ENCODE peak calls at places on chromosome 1, in four cellular contexts. One of them, this sample, is unnamed.
A peak's percentile ranks its signal among the peaks of the same experiment; 100 is the strongest.

GRCh38 chr1:22163137-22163536 is 20.2 kb upstream of the WNT4 start:
- DNase-seq in H9: no peak
- DNase-seq in IMR-90: no peak
- DNase-seq in H1: no peak
- DNase-seq in this sample: no peak

GRCh38 chr1:78831731-78832360 is 174.7 kb downstream of the ADGRL4 start:
- DNase-seq in H9: no peak
- DNase-seq in IMR-90: peak; percentile 96
- DNase-seq in H1: no peak
- DNase-seq in this sample: peak; percentile 17

GRCh38 chr1:41670558-41670957 is 186.1 kb upstream of the EDN2 start:
- DNase-seq in H9: no peak
- DNase-seq in IMR-90: peak; percentile 87
- DNase-seq in H1: no peak
- DNase-seq in this sample: peak; percentile 26

GRCh38 chr1:153389978-153390879 is 644 bp downstream of the S100A8 start:
- DNase-seq in H9: no peak
- DNase-seq in IMR-90: no peak
- DNase-seq in H1: no peak
- DNase-seq in this sample: no peak

GRCh38 chr1:156848461-156849150 is 10.3 kb downstream of the INSRR start:
- DNase-seq in H9: peak; percentile 87
- DNase-seq in IMR-90: no peak
- DNase-seq in H1: no peak
- DNase-seq in this sample: peak; percentile 57

GRCh38 chr1:1336931-1337792 is 6.1 kb downstream of the TAS1R3 start:
- DNase-seq in H9: no peak
- DNase-seq in IMR-90: no peak
- DNase-seq in H1: no peak
- DNase-seq in this sample: no peak

GRCh38 chr1:234544094-234544579 is 65.2 kb upstream of the TARBP1 start:
- DNase-seq in H9: peak; percentile 8
- DNase-seq in IMR-90: peak; percentile 98
- DNase-seq in H1: no peak
- DNase-seq in this sample: no peak

GRCh38 chr1:218739426-218739825 is 394.3 kb downstream of the TGFB2 start:
- DNase-seq in H9: no peak
- DNase-seq in IMR-90: peak; percentile 58
- DNase-seq in H1: no peak
- DNase-seq in this sample: no peak

GRCh38 chr1:110829955-110830553 is 42.9 kb upstream of the CD53 start:
- DNase-seq in H9: peak; percentile 51
- DNase-seq in IMR-90: peak; percentile 17
- DNase-seq in H1: peak; percentile 15
- DNase-seq in this sample: peak; percentile 88

GRCh38 chr1:111737216-111738132 is 1.7 kb downstream of the INKA2 start:
- DNase-seq in H9: no peak
- DNase-seq in IMR-90: no peak
- DNase-seq in H1: no peak
- DNase-seq in this sample: peak; percentile 30

GRCh38 chr1:241947355-241947754 is 10.2 kb upstream of the BECN2 start:
- DNase-seq in H9: no peak
- DNase-seq in IMR-90: no peak
- DNase-seq in H1: no peak
- DNase-seq in this sample: no peak

GRCh38 chr1:203673550-203674411 is 47.1 kb downstream of the ATP2B4 start:
- DNase-seq in H9: peak; percentile 34
- DNase-seq in IMR-90: peak; percentile 97
- DNase-seq in H1: no peak
- DNase-seq in this sample: peak; percentile 92

GRCh38 chr1:213989740-213990472 is 2.1 kb downstream of the PROX1 start:
- DNase-seq in H9: no peak
- DNase-seq in IMR-90: no peak
- DNase-seq in H1: no peak
- DNase-seq in this sample: peak; percentile 56

GRCh38 chr1:226973371-226973897 is 33.3 kb downstream of the COQ8A start:
- DNase-seq in H9: no peak
- DNase-seq in IMR-90: no peak
- DNase-seq in H1: no peak
- DNase-seq in this sample: no peak

GRCh38 chr1:166952002-166952746 is 23.2 kb downstream of the ILDR2 start:
- DNase-seq in H9: no peak
- DNase-seq in IMR-90: peak; percentile 48
- DNase-seq in H1: no peak
- DNase-seq in this sample: peak; percentile 68

GRCh38 chr1:231421616-231421970 is 494 bp downstream of the EGLN1 start:
- DNase-seq in H9: peak; percentile 47
- DNase-seq in IMR-90: peak; percentile 43
- DNase-seq in H1: no peak
- DNase-seq in this sample: no peak

GRCh38 chr1:233905416-233906051 is 1.1 kb downstream of the SLC35F3 start:
- DNase-seq in H9: peak; percentile 37
- DNase-seq in IMR-90: no peak
- DNase-seq in H1: no peak
- DNase-seq in this sample: peak; percentile 5

GRCh38 chr1:110344152-110344551 is 5.0 kb downstream of the RBM15 start:
- DNase-seq in H9: no peak
- DNase-seq in IMR-90: no peak
- DNase-seq in H1: no peak
- DNase-seq in this sample: no peak

GRCh38 chr1:67735220-67735619 is 50.2 kb downstream of the GADD45A start:
- DNase-seq in H9: no peak
- DNase-seq in IMR-90: no peak
- DNase-seq in H1: no peak
- DNase-seq in this sample: no peak

GRCh38 chr1:6734579-6735397 is 33.2 kb upstream of the DNAJC11 start:
- DNase-seq in H9: no peak
- DNase-seq in IMR-90: peak; percentile 11
- DNase-seq in H1: no peak
- DNase-seq in this sample: no peak

GRCh38 chr1:110878993-110879392 is 6.0 kb downstream of the CD53 start:
- DNase-seq in H9: no peak
- DNase-seq in IMR-90: no peak
- DNase-seq in H1: no peak
- DNase-seq in this sample: no peak

GRCh38 chr1:11898831-11899467 is 27.3 kb downstream of the KIAA2013 start:
- DNase-seq in H9: peak; percentile 78
- DNase-seq in IMR-90: no peak
- DNase-seq in H1: no peak
- DNase-seq in this sample: peak; percentile 59

GRCh38 chr1:92425617-92426016 is 61.1 kb downstream of the GFI1 start:
- DNase-seq in H9: no peak
- DNase-seq in IMR-90: no peak
- DNase-seq in H1: no peak
- DNase-seq in this sample: no peak

GRCh38 chr1:92424376-92424775 is 62.3 kb downstream of the GFI1 start:
- DNase-seq in H9: no peak
- DNase-seq in IMR-90: no peak
- DNase-seq in H1: no peak
- DNase-seq in this sample: no peak

GRCh38 chr1:92419642-92420041 is 67.1 kb downstream of the GFI1 start:
- DNase-seq in H9: no peak
- DNase-seq in IMR-90: no peak
- DNase-seq in H1: no peak
- DNase-seq in this sample: no peak
- H3K56ac ChIP-seq in H9: no peak overlapping the region
- H3K56ac ChIP-seq in IMR-90: no peak overlapping the region
- H3K56ac ChIP-seq in H1: no peak overlapping the region
- H3K56ac ChIP-seq in this sample: no peak overlapping the region

GRCh38 chr1:105004515-105004914 is 1254.8 kb downstream of the AMY1C start:
- DNase-seq in H9: no peak
- DNase-seq in IMR-90: no peak
- DNase-seq in H1: no peak
- DNase-seq in this sample: no peak
- H3K56ac ChIP-seq in H9: no peak overlapping the region
- H3K56ac ChIP-seq in IMR-90: no peak overlapping the region
- H3K56ac ChIP-seq in H1: no peak overlapping the region
- H3K56ac ChIP-seq in this sample: no peak overlapping the region

DNA sequence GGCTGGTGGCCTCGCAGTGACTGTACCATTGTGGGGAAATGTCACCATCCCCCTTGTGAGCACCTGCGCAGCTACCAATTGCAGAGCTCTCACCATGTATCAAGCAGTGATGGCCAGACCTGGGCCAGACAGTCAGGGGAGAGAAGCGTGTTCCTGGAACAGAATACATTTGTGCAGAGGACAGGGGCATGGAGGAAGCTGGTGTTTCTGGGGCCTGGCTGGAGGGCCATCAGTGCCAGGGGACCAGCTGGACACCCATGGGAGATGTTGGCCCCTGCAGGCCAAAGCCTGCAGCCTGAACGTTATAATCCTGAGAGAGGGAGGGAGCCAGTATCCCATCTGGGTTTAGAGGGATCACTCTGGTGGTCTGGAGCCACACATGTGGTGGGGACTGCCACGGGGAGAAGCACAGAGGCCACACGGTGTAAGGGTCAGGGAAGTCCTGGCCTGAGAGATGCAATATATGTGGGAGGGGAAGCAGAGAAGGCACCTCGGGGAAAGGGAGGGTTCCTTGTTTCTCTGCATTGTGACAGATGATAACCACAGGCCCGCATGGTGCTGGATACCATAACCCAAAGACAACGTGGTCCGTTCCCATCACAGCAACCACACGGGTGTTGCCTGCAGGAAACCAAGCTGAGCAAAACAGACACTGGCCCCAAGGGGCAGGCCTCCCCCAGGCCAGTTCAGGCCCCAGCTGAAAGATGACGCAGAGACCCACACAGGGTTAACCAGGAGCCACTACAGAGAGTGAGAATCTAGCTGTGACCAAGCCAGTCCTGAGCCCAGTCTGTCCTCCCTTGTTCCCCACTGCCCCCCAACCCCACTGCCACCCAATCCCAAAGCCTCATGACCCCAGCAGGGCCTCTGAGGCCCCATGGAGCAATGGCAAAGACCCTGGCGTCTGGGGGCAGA is 101.0 kb downstream of the GLIS1 start:
- DNase-seq in H9: peak; percentile 16
- DNase-seq in IMR-90: no peak
- DNase-seq in H1: no peak
- DNase-seq in this sample: no peak
- H3K56ac ChIP-seq in H9: no peak overlapping the region
- H3K56ac ChIP-seq in IMR-90: no peak overlapping the region
- H3K56ac ChIP-seq in H1: no peak overlapping the region
- H3K56ac ChIP-seq in this sample: no peak overlapping the region

GRCh38 chr1:98260839-98261238 is 340.0 kb upstream of the DPYD start:
- DNase-seq in H9: no peak
- DNase-seq in IMR-90: no peak
- DNase-seq in H1: no peak
- DNase-seq in this sample: peak; percentile 45
- H3K56ac ChIP-seq in H9: no peak overlapping the region
- H3K56ac ChIP-seq in IMR-90: no peak overlapping the region
- H3K56ac ChIP-seq in H1: no peak overlapping the region
- H3K56ac ChIP-seq in this sample: no peak overlapping the region

DNA sequence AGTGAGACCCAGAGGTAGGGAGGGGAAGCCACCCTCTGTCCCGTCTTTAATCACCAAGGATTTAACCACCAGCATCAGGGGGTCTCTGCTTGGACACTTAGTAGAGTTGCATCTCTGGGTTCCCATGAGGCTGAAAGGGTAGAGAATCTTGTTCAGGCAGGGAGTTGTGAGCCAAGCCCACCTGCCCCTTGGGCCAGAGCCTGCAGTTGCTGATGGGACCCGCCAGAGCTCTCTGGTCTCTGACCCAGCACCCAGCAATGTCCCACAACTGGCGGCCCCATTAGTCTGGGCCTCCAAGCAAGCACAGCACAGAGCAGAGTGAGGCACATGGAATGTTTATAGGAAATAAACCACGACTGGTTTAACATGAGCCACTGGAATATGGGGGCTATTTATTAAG is 166.3 kb downstream of the TRIM33 start:
- DNase-seq in H9: no peak
- DNase-seq in IMR-90: peak; percentile 89
- DNase-seq in H1: no peak
- DNase-seq in this sample: no peak
- H3K56ac ChIP-seq in H9: no peak overlapping the region
- H3K56ac ChIP-seq in IMR-90: peak overlapping the region; percentile 57
- H3K56ac ChIP-seq in H1: no peak overlapping the region
- H3K56ac ChIP-seq in this sample: no peak overlapping the region

GRCh38 chr1:119595606-119596005 is 52.5 kb downstream of the ZNF697 start:
- DNase-seq in H9: no peak
- DNase-seq in IMR-90: no peak
- DNase-seq in H1: no peak
- DNase-seq in this sample: no peak
- H3K56ac ChIP-seq in H9: no peak overlapping the region
- H3K56ac ChIP-seq in IMR-90: no peak overlapping the region
- H3K56ac ChIP-seq in H1: no peak overlapping the region
- H3K56ac ChIP-seq in this sample: no peak overlapping the region

DNA sequence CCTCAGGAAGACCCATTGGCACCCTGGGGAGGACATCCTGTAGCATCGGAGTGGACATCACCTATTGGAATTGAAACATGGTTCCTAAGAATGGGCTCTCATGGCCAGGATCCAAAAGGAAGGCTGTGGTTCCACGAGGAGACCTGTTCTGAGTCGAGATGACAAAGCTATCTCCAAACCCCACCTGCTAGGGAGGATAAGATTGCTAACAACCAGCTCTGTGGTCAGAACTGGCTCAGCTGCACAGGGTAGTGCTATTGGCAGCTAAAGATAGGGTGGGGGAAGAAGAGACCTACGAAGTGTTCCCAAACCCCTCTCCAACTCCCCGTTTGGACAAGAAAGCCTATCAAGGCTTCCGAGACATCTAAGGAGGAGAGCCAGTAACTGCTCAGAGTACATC is 17.7 kb upstream of the C8B start:
- DNase-seq in H9: no peak
- DNase-seq in IMR-90: no peak
- DNase-seq in H1: no peak
- DNase-seq in this sample: no peak
- H3K56ac ChIP-seq in H9: no peak overlapping the region
- H3K56ac ChIP-seq in IMR-90: no peak overlapping the region
- H3K56ac ChIP-seq in H1: no peak overlapping the region
- H3K56ac ChIP-seq in this sample: no peak overlapping the region

GRCh38 chr1:46809071-46809470 is 10.2 kb downstream of the CYP4B1 start:
- DNase-seq in H9: no peak
- DNase-seq in IMR-90: no peak
- DNase-seq in H1: no peak
- DNase-seq in this sample: no peak
- H3K56ac ChIP-seq in H9: no peak overlapping the region
- H3K56ac ChIP-seq in IMR-90: no peak overlapping the region
- H3K56ac ChIP-seq in H1: no peak overlapping the region
- H3K56ac ChIP-seq in this sample: no peak overlapping the region

GRCh38 chr1:42834803-42835202 is 11.6 kb upstream of the ZNF691 start:
- DNase-seq in H9: no peak
- DNase-seq in IMR-90: no peak
- DNase-seq in H1: no peak
- DNase-seq in this sample: peak; percentile 30
- H3K56ac ChIP-seq in H9: no peak overlapping the region
- H3K56ac ChIP-seq in IMR-90: no peak overlapping the region
- H3K56ac ChIP-seq in H1: no peak overlapping the region
- H3K56ac ChIP-seq in this sample: no peak overlapping the region

GRCh38 chr1:44559913-44560312 is 114.4 kb downstream of the TMEM53 start:
- DNase-seq in H9: no peak
- DNase-seq in IMR-90: no peak
- DNase-seq in H1: no peak
- DNase-seq in this sample: no peak

GRCh38 chr1:44559361-44559760 is 114.9 kb downstream of the TMEM53 start:
- DNase-seq in H9: no peak
- DNase-seq in IMR-90: no peak
- DNase-seq in H1: no peak
- DNase-seq in this sample: no peak

GRCh38 chr1:44554706-44555105 is 119.6 kb downstream of the TMEM53 start:
- DNase-seq in H9: no peak
- DNase-seq in IMR-90: no peak
- DNase-seq in H1: no peak
- DNase-seq in this sample: no peak

GRCh38 chr1:44558883-44559282 is 115.4 kb downstream of the TMEM53 start:
- DNase-seq in H9: no peak
- DNase-seq in IMR-90: no peak
- DNase-seq in H1: no peak
- DNase-seq in this sample: no peak

GRCh38 chr1:44557756-44558155 is 116.5 kb downstream of the TMEM53 start:
- DNase-seq in H9: no peak
- DNase-seq in IMR-90: no peak
- DNase-seq in H1: no peak
- DNase-seq in this sample: peak; percentile 62
- H3K56ac ChIP-seq in H9: no peak overlapping the region
- H3K56ac ChIP-seq in IMR-90: no peak overlapping the region
- H3K56ac ChIP-seq in H1: no peak overlapping the region
- H3K56ac ChIP-seq in this sample: no peak overlapping the region